ENCODE peak calls at places on chromosomes 12 and 14, in seven cellular contexts. C, O, G, Q, I, N and T are unnamed samples.

GRCh38 chr14:35254736-35255135 is 37.4 kb upstream of the PSMA6 start:
- DNase-seq in I (no peak), N (no peak), C (no peak), Q (no peak), G (no peak), O (no peak), T (no peak)

GRCh38 chr14:59274991-59275391 is 86.5 kb downstream of the DAAM1 start:
- DNase-seq in G (no peak), O (no peak), N (no peak), I (no peak), Q (peak; percentile 31), C (no peak), T (no peak)

GRCh38 chr12:117714203-117714602 is 254.6 kb downstream of the KSR2 start:
- DNase-seq in C (no peak), Q (no peak), O (no peak), N (no peak), G (no peak), I (no peak), T (no peak)

GRCh38 chr14:86961106-86961716 is 1031.8 kb downstream of the GALC start:
- DNase-seq in Q (no peak), G (peak; percentile 36), N (no peak), C (no peak), O (no peak), I (peak; percentile 2), T (peak; percentile 8)

GRCh38 chr12:6425588-6426531 is 18.9 kb upstream of the CD27 start:
- DNase-seq in N (peak; percentile 25), O (no peak), C (no peak), Q (no peak), I (no peak), G (no peak), T (no peak)

GRCh38 chr12:71840226-71840847 is 778 bp downstream of the TBC1D15 start:
- DNase-seq in C (peak; percentile 50), O (peak; percentile 72), G (peak; percentile 75), Q (no peak), N (no peak), I (peak; percentile 82), T (peak; percentile 76)

GRCh38 chr14:45680531-45680930 is 427.5 kb upstream of the MIS18BP1 start:
- DNase-seq in N (no peak), C (no peak), I (no peak), Q (no peak), G (no peak), O (no peak), T (no peak)

GRCh38 chr12:124398578-124399227 is 103.8 kb downstream of the RFLNA start:
- DNase-seq in I (peak; percentile 69), G (peak; percentile 58), O (no peak), C (no peak), N (peak; percentile 48), Q (no peak), T (no peak)

GRCh38 chr14:77498120-77498979 is at the start of gene ISM2:
- DNase-seq in O (no peak), Q (peak; percentile 15), G (peak; percentile 23), N (peak; percentile 42), I (peak; percentile 41), C (peak; percentile 2), T (peak; percentile 20)

GRCh38 chr12:5907812-5908211 is 37.2 kb downstream of the ANO2 start:
- DNase-seq in C (no peak), N (no peak), I (peak; percentile 20), Q (no peak), O (no peak), G (no peak), T (no peak)

GRCh38 chr14:67856806-67857205 is 37.2 kb downstream of the RAD51B start:
- DNase-seq in G (peak; percentile 4), N (no peak), C (no peak), O (peak; percentile 69), Q (no peak), I (no peak), T (peak; percentile 76)

GRCh38 chr12:123267991-123268843 is 3.4 kb downstream of the CDK2AP1 start:
- DNase-seq in G (no peak), I (no peak), O (peak; percentile 25), Q (peak; percentile 64), C (no peak), N (no peak), T (peak; percentile 13)

GRCh38 chr12:92224685-92225331 is 79.2 kb upstream of the BTG1 start:
- DNase-seq in I (peak; percentile 52), N (no peak), Q (no peak), C (peak; percentile 48), G (peak; percentile 73), O (peak; percentile 58), T (peak; percentile 34)

GRCh38 chr14:23481362-23481970 is 12.0 kb downstream of the NGDN start:
- DNase-seq in N (no peak), Q (no peak), C (no peak), O (peak; percentile 20), I (peak; percentile 47), G (peak; percentile 32), T (no peak)

GRCh38 chr12:109292342-109292711 is 16.8 kb downstream of the FOXN4 start:
- DNase-seq in N (no peak), G (no peak), O (no peak), Q (no peak), C (no peak), I (no peak), T (no peak)

GRCh38 chr14:77485256-77485655 is 13.4 kb downstream of the ISM2 start:
- DNase-seq in O (no peak), G (no peak), C (no peak), N (no peak), Q (no peak), I (no peak), T (peak; percentile 17)

GRCh38 chr12:8912910-8913309 is 1.4 kb upstream of the PHC1 start:
- DNase-seq in I (no peak), G (no peak), Q (peak; percentile 17), O (no peak), N (peak; percentile 32), C (no peak), T (no peak)

GRCh38 chr12:132620893-132621656 is 2.5 kb downstream of the P2RX2 start:
- DNase-seq in G (no peak), N (no peak), O (no peak), I (no peak), C (no peak), Q (no peak), T (no peak)

GRCh38 chr14:74483321-74483720 is 9.8 kb downstream of the NPC2 start:
- DNase-seq in G (peak; percentile 23), Q (no peak), C (no peak), N (no peak), O (no peak), I (no peak), T (peak; percentile 45)

GRCh38 chr12:71641390-71641789 is 22.3 kb downstream of the ZFC3H1 start:
- DNase-seq in O (no peak), G (no peak), Q (no peak), C (no peak), I (no peak), N (no peak), T (no peak)

GRCh38 chr12:102009796-102010195 is 52.0 kb downstream of the WASHC3 start:
- DNase-seq in N (no peak), C (no peak), O (no peak), Q (no peak), I (no peak), G (no peak), T (no peak)

GRCh38 chr12:47797432-47797831 is 22.3 kb downstream of the HDAC7 start:
- DNase-seq in C (no peak), I (no peak), O (no peak), N (peak; percentile 49), G (no peak), Q (no peak), T (no peak)

DNA sequence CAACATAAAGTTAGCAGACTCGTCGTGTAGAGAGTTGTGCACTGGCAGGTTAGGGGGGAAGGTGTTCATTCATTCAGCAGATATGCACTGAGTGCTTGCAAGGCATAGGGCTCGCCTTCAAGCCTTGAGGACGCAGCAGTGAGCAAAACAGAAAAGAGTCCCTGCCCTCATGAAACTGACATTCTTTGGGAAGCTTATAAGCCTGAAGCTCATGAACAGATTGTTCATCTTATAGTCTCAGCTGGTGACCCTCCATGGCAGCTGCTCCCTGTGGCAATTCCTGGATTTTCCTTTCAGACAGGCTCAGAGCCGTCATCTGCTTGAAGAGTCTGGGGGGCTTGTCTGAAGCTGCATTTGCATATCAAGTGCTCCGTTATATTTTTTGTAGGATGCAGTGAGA is 148.4 kb downstream of the PRKCH start:
- DNase-seq in I (no peak), Q (no peak), O (no peak), G (no peak), N (no peak), C (no peak), T (no peak)
- H3K4me3 ChIP-seq in I (no peak overlapping the region), Q (no peak overlapping the region), O (no peak overlapping the region), G (no peak overlapping the region), N (no peak overlapping the region), C (no peak overlapping the region), T (no peak overlapping the region)

DNA sequence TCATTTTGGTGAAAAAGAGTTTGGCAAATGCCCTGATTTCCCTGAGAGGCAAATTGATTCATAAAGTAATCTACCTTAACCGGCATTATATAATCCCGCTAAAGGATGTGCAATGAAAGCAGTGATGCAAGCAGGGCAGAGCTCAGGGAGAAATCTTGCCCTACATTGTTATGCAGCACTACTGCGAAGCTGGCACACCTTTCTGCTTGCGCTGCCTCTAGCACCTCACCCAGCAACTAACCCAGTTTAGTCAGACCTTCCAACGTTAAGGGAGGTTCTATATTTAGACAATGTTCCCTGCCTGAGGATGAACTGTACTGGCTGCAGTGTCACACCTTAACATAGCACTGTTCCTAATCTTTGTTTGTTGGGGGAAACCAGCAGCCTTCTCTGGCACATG is 60.8 kb upstream of the CCDC196 start:
- DNase-seq in C (no peak), O (no peak), Q (no peak), I (no peak), G (no peak), N (no peak), T (no peak)
- TF ChIP-seq CTCF in C (no peak), O (no peak), Q (no peak), I (no peak), G (no peak), N (no peak), T (no peak)

DNA sequence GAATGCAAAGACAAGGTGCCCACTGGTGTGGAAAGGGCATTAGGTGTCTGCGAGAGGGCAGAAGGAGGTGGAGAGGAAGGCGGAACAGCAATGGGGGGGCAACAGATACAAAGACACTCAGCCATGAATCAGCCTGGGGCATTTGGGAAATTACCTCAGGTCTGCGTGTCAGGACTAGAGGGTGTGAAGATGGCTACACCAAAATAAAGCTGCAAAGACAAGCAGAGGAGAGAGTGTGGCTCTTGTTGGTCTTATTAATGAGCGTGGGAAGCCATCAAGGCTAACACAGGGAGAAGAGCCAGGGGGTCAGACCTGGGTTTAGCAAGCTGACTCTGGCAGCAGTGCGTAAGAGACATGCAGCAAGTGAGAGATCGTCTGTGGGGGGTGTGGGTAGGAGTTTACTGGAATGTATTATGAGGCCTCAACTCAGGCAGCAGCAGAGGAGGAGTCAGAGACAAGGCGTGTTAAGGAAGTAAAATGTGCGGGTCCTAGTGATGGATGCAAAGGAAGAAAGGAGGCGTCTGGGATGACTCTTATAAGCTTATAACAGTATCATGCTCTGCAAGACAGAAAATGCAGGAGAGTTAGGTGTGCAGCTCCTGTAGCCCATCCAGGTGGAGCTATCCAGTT is 50.6 kb downstream of the KCNK10 start:
- DNase-seq in N (no peak), G (no peak), C (no peak), I (no peak), Q (no peak), O (no peak), T (no peak)
- H3K4me3 ChIP-seq in N (no peak overlapping the region), G (no peak overlapping the region), C (no peak overlapping the region), I (no peak overlapping the region), Q (no peak overlapping the region), O (no peak overlapping the region), T (no peak overlapping the region)

DNA sequence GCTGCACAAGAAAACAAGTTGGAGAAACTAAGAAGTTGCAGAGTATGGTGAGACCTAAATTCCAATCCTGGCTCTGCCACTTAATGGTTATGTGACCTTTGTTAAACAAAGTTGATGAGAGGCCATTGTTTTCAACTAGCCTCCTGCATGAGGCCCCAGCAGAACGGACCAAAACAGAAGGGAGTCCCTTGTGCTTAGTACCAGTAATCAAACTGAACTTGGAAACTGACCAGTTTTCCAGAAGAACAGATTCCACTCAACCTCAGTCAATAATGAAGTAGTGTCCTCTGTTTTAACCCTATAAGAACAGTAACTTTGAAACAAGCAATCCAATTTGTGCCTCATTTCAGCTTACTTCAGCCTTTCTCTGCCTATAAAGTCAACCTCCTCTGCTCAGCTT is 69.9 kb downstream of the C12orf56 start:
- DNase-seq in O (no peak), G (no peak), C (no peak), N (no peak), I (peak; percentile 6), Q (no peak), T (no peak)
- TF ChIP-seq CTCF in O (no peak), G (no peak), C (no peak), N (no peak), I (no peak), Q (no peak), T (no peak)